ENCODE peak calls at places on chromosome 21, in seven cellular contexts. A is EH, G is NCI-H1436 treated with DMSO at 0.1 percent for 48 hours, V is Caki2, E is left colon, F is iPS DF 6.9, K is NB4. H is an unnamed sample.

GRCh38 chr21:14911351-14911750 is 153.4 kb downstream of the NRIP1 start:
- DNase-seq in A (no peak), G (no peak), V (no peak), E (no peak), F (no peak), K (no peak), H (no peak)

GRCh38 chr21:38170705-38171682 is 85.8 kb upstream of the KCNJ15 start:
- DNase-seq in A (peak), G (no peak), V (peak), E (no peak), F (no peak), K (no peak), H (no peak)

GRCh38 chr21:17270234-17270633 is 242.6 kb upstream of the CXADR start:
- DNase-seq in A (no peak), G (peak), V (peak), E (no peak), F (no peak), K (peak), H (no peak)

GRCh38 chr21:42207426-42207825 is 11.5 kb upstream of the ABCG1 start:
- DNase-seq in A (no peak), G (no peak), V (no peak), E (no peak), F (no peak), K (no peak), H (no peak)

GRCh38 chr21:41526478-41527087 is 18.6 kb upstream of the TMPRSS2 start:
- DNase-seq in A (no peak), G (no peak), V (no peak), E (peak), F (no peak), K (no peak), H (no peak)

GRCh38 chr21:27495836-27496235 is 528.9 kb upstream of the ADAMTS5 start:
- DNase-seq in A (no peak), G (no peak), V (no peak), E (no peak), F (no peak), K (no peak), H (no peak)

GRCh38 chr21:25560151-25560783 is 47.0 kb downstream of the MRPL39 start:
- DNase-seq in A (no peak), G (no peak), V (no peak), E (no peak), F (no peak), K (peak), H (no peak)

GRCh38 chr21:45027241-45028196 is 46.9 kb upstream of the ADARB1 start:
- DNase-seq in A (no peak), G (no peak), V (no peak), E (no peak), F (no peak), K (no peak), H (no peak)

GRCh38 chr21:39386194-39386593 is 37.3 kb upstream of the HMGN1 start:
- DNase-seq in A (no peak), G (no peak), V (peak), E (peak), F (no peak), K (peak), H (no peak)

GRCh38 chr21:41393876-41394465 is 32.1 kb upstream of the MX1 start:
- DNase-seq in A (no peak), G (no peak), V (no peak), E (no peak), F (no peak), K (no peak), H (no peak)

GRCh38 chr21:33394260-33394659 is 9.0 kb upstream of the IFNGR2 start:
- DNase-seq in A (no peak), G (no peak), V (no peak), E (no peak), F (no peak), K (peak), H (no peak)

H was measured in NCI-H2081 treated with DMSO at 0.1 percent for 48 hours.